ENCODE peak calls at places on chromosomes 5 and 9, in six cellular contexts. N, M, W, C, D and E are unnamed samples. For H3K4me1, the result is how much of the 10 kb centered on the place peaks cover.

GRCh38 chr5:113255579-113256210 is 179.1 kb downstream of the TSSK1B start:
- DNase-seq in N (no peak), M (no peak), W (no peak), C (no peak), D (no peak), E (no peak)

GRCh38 chr5:147437161-147437596 is 72.7 kb downstream of the DPYSL3 start:
- DNase-seq in N (no peak), M (no peak), W (peak), C (no peak), D (no peak), E (no peak)

GRCh38 chr9:89554307-89554706 is 50.5 kb upstream of the GADD45G start:
- DNase-seq in N (no peak), M (no peak), W (no peak), C (no peak), D (no peak), E (no peak)

GRCh38 chr5:53892236-53892635 is 331.8 kb downstream of the NDUFS4 start:
- DNase-seq in N (no peak), M (no peak), W (no peak), C (no peak), D (no peak), E (no peak)

GRCh38 chr5:173412566-173412965 is 84.4 kb upstream of the STC2 start:
- DNase-seq in N (no peak), M (no peak), W (peak), C (no peak), D (no peak), E (no peak)

GRCh38 chr5:135951807-135952206 is 3.0 kb downstream of the LECT2 start:
- DNase-seq in N (no peak), M (no peak), W (no peak), C (no peak), D (no peak), E (no peak)

GRCh38 chr9:69223605-69224004 is 49.5 kb downstream of the TJP2 start:
- DNase-seq in N (no peak), M (peak), W (peak), C (no peak), D (no peak), E (peak)

GRCh38 chr9:81497096-81497495 is 192.3 kb downstream of the TLE1 start:
- DNase-seq in N (no peak), M (no peak), W (peak), C (no peak), D (no peak), E (no peak)

GRCh38 chr5:150484964-150485769 is 22.8 kb upstream of the NDST1 start:
- DNase-seq in N (no peak), M (no peak), W (no peak), C (no peak), D (no peak), E (peak)

GRCh38 chr9:124349675-124350484 is 65.4 kb downstream of the PSMB7 start:
- DNase-seq in N (peak), M (no peak), W (no peak), C (peak), D (no peak), E (no peak)

GRCh38 chr5:177310757-177311173 is 933 bp downstream of the MXD3 start:
- DNase-seq in N (no peak), M (no peak), W (no peak), C (no peak), D (no peak), E (peak)

GRCh38 chr9:90002299-90003045 is 397.7 kb downstream of the GADD45G start:
- DNase-seq in N (no peak), M (no peak), W (peak), C (no peak), D (no peak), E (no peak)

GRCh38 chr5:142421625-142422397 is 97.0 kb upstream of the SPRY4 start:
- DNase-seq in N (no peak), M (no peak), W (no peak), C (no peak), D (no peak), E (no peak)
- H3K27ac ChIP-seq in N (no peak), M (peak), W (no peak), C (no peak), D (no peak), E (no peak)

GRCh38 chr9:35733109-35733541 is 659 bp downstream of the CREB3 start:
- DNase-seq in N (no peak), M (peak), W (peak), C (no peak), D (no peak), E (peak)

GRCh38 chr9:35734096-35734495 is 1.6 kb downstream of the CREB3 start:
- DNase-seq in N (no peak), M (no peak), W (no peak), C (no peak), D (no peak), E (no peak)

GRCh38 chr9:35731415-35732184 is 395 bp downstream of the TLN1 start:
- DNase-seq in N (no peak), M (no peak), W (no peak), C (no peak), D (no peak), E (no peak)

GRCh38 chr9:35730486-35730854 is 1.5 kb downstream of the TLN1 start:
- DNase-seq in N (no peak), M (no peak), W (no peak), C (no peak), D (no peak), E (no peak)

DNA sequence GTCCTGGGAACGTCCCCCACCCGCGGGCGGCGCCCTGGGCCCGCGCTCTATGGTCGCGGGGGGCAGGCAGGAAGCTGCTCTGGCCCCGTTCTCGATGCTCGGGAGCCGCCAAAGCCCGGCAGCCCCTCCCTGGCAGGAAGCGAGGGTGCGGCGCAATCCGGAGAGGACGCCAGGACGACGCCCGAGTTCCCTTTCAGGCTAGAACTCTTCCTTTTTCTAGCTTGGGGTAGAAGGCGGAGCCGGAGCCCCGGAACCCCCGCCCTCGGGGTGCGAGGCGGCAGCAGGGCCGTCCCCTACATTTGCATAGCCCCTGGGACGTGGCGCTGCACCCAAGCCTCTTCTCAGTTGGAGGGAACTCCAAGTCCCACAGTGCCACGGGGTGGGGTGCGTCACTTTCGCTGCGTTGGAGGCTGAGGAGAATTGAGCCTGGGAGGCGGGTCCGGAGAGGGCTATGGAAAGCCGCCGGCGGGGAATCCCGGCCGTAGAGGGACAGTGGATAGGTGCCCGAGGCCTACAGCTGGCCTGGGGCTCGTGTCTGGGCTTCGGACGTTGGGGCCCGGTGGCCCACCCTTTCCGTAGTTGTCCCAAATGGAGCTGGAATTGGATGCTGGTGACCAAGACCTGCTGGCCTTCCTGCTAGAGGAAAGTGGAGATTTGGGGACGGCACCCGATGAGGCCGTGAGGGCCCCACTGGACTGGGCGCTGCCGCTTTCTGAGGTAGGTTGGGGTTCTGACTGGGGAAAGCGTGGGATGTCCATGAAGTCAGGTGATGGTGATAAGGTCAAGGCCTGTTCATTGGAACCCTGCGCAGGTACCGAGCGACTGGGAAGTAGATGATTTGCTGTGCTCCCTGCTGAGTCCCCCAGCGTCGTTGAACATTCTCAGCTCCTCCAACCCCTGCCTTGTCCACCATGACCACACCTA is at the start of the genes CREB3 and TLN1:
- DNase-seq in N (peak), M (peak), W (peak), C (peak), D (peak), E (peak)
- TF ChIP-seq CTCF in N (peak), M (no peak), W (no peak), C (no peak), D (no peak), E (no peak)

DNA sequence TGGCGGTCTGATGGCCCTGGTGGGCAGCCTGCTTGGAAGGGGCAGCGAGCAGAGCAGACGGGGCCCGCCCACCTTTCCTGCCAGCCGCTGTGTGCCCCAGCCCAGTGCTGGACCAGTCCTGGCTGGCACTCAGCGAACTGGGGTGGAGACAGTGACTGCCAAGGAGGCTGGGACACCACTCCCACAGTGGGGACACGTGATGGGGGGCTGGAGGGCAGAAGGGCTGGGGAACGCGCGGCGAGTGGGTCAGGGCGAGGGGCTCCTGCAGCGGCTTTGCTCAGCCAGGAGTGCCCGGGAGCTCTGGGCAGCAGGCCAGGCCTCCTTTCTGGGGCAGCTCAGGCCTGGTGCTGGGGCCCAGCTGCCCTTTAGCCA is 19.5 kb downstream of the NCS1 start:
- DNase-seq in N (no peak), M (no peak), W (no peak), C (no peak), D (no peak), E (no peak)
- H3K4me1 ChIP-seq in N (under half), M (under half), W (under half), C (under half), D (under half), E (under half)

GRCh38 chr5:95895223-95895622 is 66.4 kb downstream of the ELL2 start:
- DNase-seq in N (no peak), M (no peak), W (no peak), C (no peak), D (no peak), E (no peak)
- H3K27ac ChIP-seq in N (no peak), M (no peak), W (no peak), C (no peak), D (no peak), E (peak)

GRCh38 chr5:42250-42649 is 49.7 kb upstream of the PLEKHG4B start:
- DNase-seq in N (no peak), M (peak), W (peak), C (no peak), D (no peak), E (peak)
- TF ChIP-seq CTCF in N (peak), M (peak), W (peak), C (peak), D (no peak), E (peak)

GRCh38 chr9:95261890-95262289 is 55.6 kb downstream of the FANCC start:
- DNase-seq in N (no peak), M (no peak), W (peak), C (no peak), D (no peak), E (no peak)
- H3K4me1 ChIP-seq in N (under half), M (under half), W (under half), C (under half), D (under half), E (under half)

GRCh38 chr9:34825780-34826179 is 115.8 kb upstream of the CCL21 start:
- DNase-seq in N (no peak), M (no peak), W (no peak), C (no peak), D (no peak), E (no peak)
- H3K27ac ChIP-seq in N (no peak), M (no peak), W (no peak), C (no peak), D (no peak), E (no peak)

GRCh38 chr5:84605246-84605645 is 220.6 kb upstream of the EDIL3 start:
- DNase-seq in N (no peak), M (no peak), W (no peak), C (no peak), D (no peak), E (no peak)
- TF ChIP-seq CTCF in N (no peak), M (no peak), W (no peak), C (no peak), D (no peak), E (no peak)

GRCh38 chr5:116733995-116734716 is 159.5 kb upstream of the SEMA6A start:
- DNase-seq in N (no peak), M (no peak), W (no peak), C (no peak), D (no peak), E (peak)

GRCh38 chr5:116734717-116735072 is 160.1 kb upstream of the SEMA6A start:
- DNase-seq in N (no peak), M (no peak), W (peak), C (no peak), D (no peak), E (no peak)

GRCh38 chr5:116731432-116731831 is 156.8 kb upstream of the SEMA6A start:
- DNase-seq in N (no peak), M (no peak), W (no peak), C (no peak), D (no peak), E (no peak)

GRCh38 chr5:116736671-116737070 is 162.0 kb upstream of the SEMA6A start:
- DNase-seq in N (no peak), M (no peak), W (no peak), C (no peak), D (no peak), E (no peak)

GRCh38 chr5:116732591-116732990 is 158.0 kb upstream of the SEMA6A start:
- DNase-seq in N (no peak), M (no peak), W (no peak), C (no peak), D (no peak), E (no peak)
- H3K4me1 ChIP-seq in N (under half), M (under half), W (under half), C (under half), D (under half), E (under half)